ENCODE peak calls at places on chromosomes 2 and 18, in four cellular contexts. A is HepG2, I is sigmoid colon, W is A549. S is an unnamed sample.

GRCh38 chr2:161138429-161138828 is 21.8 kb upstream of the TANK start:
- DNase-seq in A (no peak), I (no peak), W (no peak), S (no peak)

GRCh38 chr2:188322569-188323531 is 31.2 kb downstream of the GULP1 start:
- DNase-seq in A (no peak), I (no peak), W (peak), S (no peak)

GRCh38 chr2:69624153-69624552 is 19.4 kb downstream of the AAK1 start:
- DNase-seq in A (no peak), I (no peak), W (no peak), S (no peak)

GRCh38 chr18:34370704-34371405 is 146.1 kb upstream of the NOL4 start:
- DNase-seq in A (no peak), I (no peak), W (no peak), S (no peak)

GRCh38 chr2:127810156-127810636 is 775 bp downstream of the WDR33 start:
- DNase-seq in A (no peak), I (no peak), W (no peak), S (no peak)

GRCh38 chr2:120642646-120643045 is 93.0 kb upstream of the GLI2 start:
- DNase-seq in A (no peak), I (no peak), W (no peak), S (no peak)

GRCh38 chr2:158968396-158969161 is at the start of gene TANC1:
- DNase-seq in A (peak), I (peak), W (peak), S (peak)

GRCh38 chr18:7117390-7118355 is at the start of gene LAMA1:
- DNase-seq in A (no peak), I (no peak), W (no peak), S (no peak)

GRCh38 chr18:38290229-38290628 is 724.6 kb upstream of the CELF4 start:
- DNase-seq in A (no peak), I (no peak), W (no peak), S (no peak)

GRCh38 chr2:150133623-150134022 is 353.8 kb downstream of the RND3 start:
- DNase-seq in A (peak), I (no peak), W (peak), S (peak)

GRCh38 chr18:80213173-80213572 is 34.1 kb downstream of the PARD6G start:
- DNase-seq in A (peak), I (no peak), W (no peak), S (no peak)

GRCh38 chr2:149690825-149691224 is 103.2 kb upstream of the MMADHC start:
- DNase-seq in A (no peak), I (no peak), W (no peak), S (no peak)

GRCh38 chr2:162430323-162430722 is 86.4 kb downstream of the GCA start:
- DNase-seq in A (peak), I (no peak), W (no peak), S (no peak)

GRCh38 chr2:176553685-176554106 is 284.5 kb downstream of the MTX2 start:
- DNase-seq in A (no peak), I (peak), W (peak), S (peak)

GRCh38 chr2:83602753-83603152 is 856.3 kb downstream of the SUCLG1 start:
- DNase-seq in A (no peak), I (no peak), W (peak), S (no peak)

GRCh38 chr2:199932312-199932855 is 21.3 kb downstream of the C2orf69 start:
- DNase-seq in A (no peak), I (no peak), W (no peak), S (no peak)

GRCh38 chr2:199979841-199980628 is 24.7 kb downstream of the MAIP1 start:
- DNase-seq in A (peak), I (peak), W (peak), S (no peak)

GRCh38 chr2:111094686-111095085 is 26.0 kb upstream of the BCL2L11 start:
- DNase-seq in A (no peak), I (no peak), W (no peak), S (no peak)

GRCh38 chr18:79507076-79507545 is 111.4 kb downstream of the NFATC1 start:
- DNase-seq in A (no peak), I (peak), W (no peak), S (no peak)

GRCh38 chr2:38690499-38691420 is 24.8 kb downstream of the GALM start:
- DNase-seq in A (peak), I (no peak), W (peak), S (peak)

GRCh38 chr2:111705711-111706323 is 178.2 kb downstream of the ANAPC1 start:
- DNase-seq in A (peak), I (no peak), W (peak), S (peak)

GRCh38 chr18:41771971-41772370 is 183.1 kb upstream of the PIK3C3 start:
- DNase-seq in A (no peak), I (no peak), W (no peak), S (no peak)

GRCh38 chr2:120509991-120510735 is 164.2 kb downstream of the INHBB start:
- DNase-seq in A (no peak), I (peak), W (no peak), S (no peak)

GRCh38 chr2:39875182-39875913 is 96.3 kb upstream of the THUMPD2 start:
- DNase-seq in A (no peak), I (peak), W (peak), S (no peak)

GRCh38 chr2:42192010-42192373 is 22.8 kb downstream of the EML4 start:
- DNase-seq in A (no peak), I (no peak), W (no peak), S (no peak)
- TF ChIP-seq POLR2A in A (no peak), I (no peak), W (no peak), S (no peak)

DNA sequence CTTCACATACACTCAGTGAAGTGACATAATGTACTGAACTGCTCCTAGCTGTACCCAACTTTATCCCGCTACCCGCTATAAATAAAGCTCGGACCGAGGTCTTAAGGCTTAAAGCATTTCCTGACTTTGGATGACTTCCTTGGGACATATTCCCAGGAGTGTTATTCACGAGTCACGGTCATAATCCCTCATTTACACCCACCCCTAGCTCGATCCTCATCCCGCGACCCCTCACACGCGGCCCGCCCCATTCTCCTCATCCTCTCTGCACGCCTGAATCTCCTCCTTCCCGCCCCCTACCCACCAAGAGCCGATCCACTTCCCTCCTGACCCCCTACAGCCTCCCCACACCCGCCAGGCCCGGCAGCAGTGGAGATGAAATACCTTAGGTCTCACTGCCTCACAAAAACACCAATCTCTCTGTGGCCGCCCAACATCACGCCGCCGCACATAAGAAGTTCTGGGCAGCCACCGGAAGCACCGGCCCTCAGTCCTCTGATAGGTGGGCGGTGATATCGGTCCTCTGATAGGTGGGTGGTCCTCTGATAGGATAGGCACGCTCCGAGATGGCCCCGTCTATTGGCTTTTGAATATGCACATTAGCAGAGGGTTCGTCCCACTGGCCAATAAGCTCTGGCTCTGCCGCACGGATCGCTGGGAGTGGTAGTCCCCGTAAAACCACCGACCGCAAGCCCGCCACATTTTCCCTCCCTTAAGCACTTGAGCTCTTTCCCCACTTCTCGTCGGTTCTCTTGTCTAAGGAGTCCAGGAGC is at the start of gene WDCP:
- DNase-seq in A (peak), I (peak), W (peak), S (peak)
- TF ChIP-seq POLR2A in A (peak), I (peak), W (peak), S (peak)

GRCh38 chr2:46381263-46381849 is 84.1 kb downstream of the EPAS1 start:
- DNase-seq in A (no peak), I (no peak), W (no peak), S (no peak)

GRCh38 chr2:46383784-46384456 is 86.7 kb downstream of the EPAS1 start:
- DNase-seq in A (no peak), I (no peak), W (no peak), S (no peak)

GRCh38 chr2:46381871-46382270 is 84.7 kb downstream of the EPAS1 start:
- DNase-seq in A (no peak), I (no peak), W (no peak), S (no peak)

GRCh38 chr2:46383113-46383395 is 85.8 kb downstream of the EPAS1 start:
- DNase-seq in A (no peak), I (no peak), W (no peak), S (no peak)

DNA sequence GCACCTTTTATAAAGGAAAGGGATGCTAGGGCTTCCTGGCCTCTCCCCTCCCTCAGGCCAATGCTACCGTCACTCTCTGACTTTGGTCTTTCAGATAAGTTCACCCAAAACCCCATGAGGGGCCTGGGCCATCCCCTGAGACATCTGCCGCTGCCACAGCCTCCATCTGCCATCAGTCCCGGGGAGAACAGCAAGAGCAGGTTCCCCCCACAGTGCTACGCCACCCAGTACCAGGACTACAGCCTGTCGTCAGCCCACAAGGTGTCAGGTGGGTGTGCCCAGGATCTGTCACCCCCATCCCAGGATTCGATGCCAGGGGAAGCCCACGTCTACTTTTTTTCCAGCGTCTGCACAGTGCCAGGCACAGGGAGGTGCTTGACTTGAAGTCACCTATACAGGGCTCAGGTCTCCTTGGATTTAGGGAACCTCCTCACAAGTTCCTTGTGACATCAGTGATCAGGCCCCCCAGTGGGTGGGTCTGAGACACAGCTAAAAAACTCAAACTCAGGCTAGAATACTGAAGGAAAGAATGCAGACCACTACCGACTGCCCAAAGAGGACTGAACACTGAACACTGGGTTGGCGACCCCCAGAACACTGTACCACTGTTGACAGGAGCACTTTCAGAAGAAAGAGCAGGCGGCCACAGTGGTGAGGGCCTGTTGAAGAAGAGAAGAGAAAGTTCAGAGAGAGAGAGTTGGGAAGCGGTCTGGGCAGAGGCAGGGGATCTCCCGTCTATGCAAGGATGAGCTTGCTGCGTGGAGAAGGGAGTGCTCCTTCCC is 85.3 kb downstream of the EPAS1 start:
- DNase-seq in A (no peak), I (no peak), W (no peak), S (no peak)
- TF ChIP-seq POLR2A in A (no peak), I (no peak), W (no peak), S (no peak)

DNA sequence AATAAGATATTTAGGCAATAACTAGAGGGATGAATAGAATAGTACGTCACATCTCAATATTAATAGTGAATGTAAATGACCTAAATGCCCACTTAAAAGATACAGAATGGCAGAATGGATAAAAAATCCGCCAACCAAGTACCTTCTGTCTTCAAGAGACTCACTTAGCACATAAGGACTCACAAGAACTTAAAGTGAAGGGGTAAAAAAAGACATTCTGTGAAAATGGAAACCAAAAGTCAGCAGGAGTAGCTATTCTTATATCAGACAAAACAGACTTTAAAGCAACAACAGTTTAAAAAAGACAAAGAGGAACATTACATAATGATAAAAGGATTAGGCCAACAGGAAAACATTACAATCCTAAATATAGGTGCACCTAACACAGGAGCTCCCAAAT is 56.7 kb upstream of the DSC1 start:
- DNase-seq in A (no peak), I (no peak), W (no peak), S (no peak)
- TF ChIP-seq POLR2A in A (no peak), I (no peak), W (no peak), S (no peak)

GRCh38 chr2:233831011-233831721 is 23.2 kb downstream of the HJURP start:
- DNase-seq in A (no peak), I (peak), W (no peak), S (no peak)

GRCh38 chr2:233832414-233832813 is 21.9 kb downstream of the HJURP start:
- DNase-seq in A (no peak), I (peak), W (no peak), S (no peak)

GRCh38 chr2:233831861-233832260 is 22.5 kb downstream of the HJURP start:
- DNase-seq in A (no peak), I (peak), W (no peak), S (no peak)

GRCh38 chr2:233834378-233834777 is 20.0 kb downstream of the HJURP start:
- DNase-seq in A (no peak), I (no peak), W (no peak), S (no peak)

GRCh38 chr2:233832869-233833812 is 21.2 kb downstream of the HJURP start:
- DNase-seq in A (peak), I (peak), W (peak), S (peak)
- TF ChIP-seq POLR2A in A (no peak), I (no peak), W (no peak), S (no peak)

GRCh38 chr18:12377556-12378553 is 828 bp upstream of the AFG3L2 start:
- DNase-seq in A (no peak), I (no peak), W (no peak), S (peak)
- TF ChIP-seq POLR2A in A (peak), I (peak), W (peak), S (peak)

S was measured in H54.